ENCODE peak calls at places on chromosomes 1 and 21, in seven cellular contexts. I is ovary; E is PC-3; S is naive thymus-derived CD4-positive, alpha-beta T cell; G is CD8-positive, alpha-beta memory T cell; F is uterus; H is effector memory CD4-positive, alpha-beta T cell. L is an unnamed sample.

GRCh38 chr1:214296860-214297699 is 16.1 kb downstream of the SMYD2 start:
- DNase-seq in G (no peak), H (no peak), S (no peak), F (no peak), E (peak), I (no peak), L (no peak)

GRCh38 chr1:46131727-46132528 is 501 bp downstream of the PIK3R3 start:
- DNase-seq in H (no peak), E (peak), I (peak), S (peak), F (no peak), G (peak), L (no peak)

GRCh38 chr1:168665975-168666374 is 63.0 kb downstream of the DPT start:
- DNase-seq in F (no peak), H (no peak), S (no peak), G (no peak), E (no peak), I (no peak), L (no peak)

GRCh38 chr1:69540052-69540451 is 27.7 kb upstream of the LRRC7 start:
- DNase-seq in E (no peak), G (no peak), I (no peak), F (no peak), S (no peak), H (no peak), L (no peak)

GRCh38 chr1:101174722-101175121 is 62.1 kb upstream of the S1PR1 start:
- DNase-seq in F (no peak), I (no peak), E (peak), H (no peak), S (no peak), G (no peak), L (no peak)

GRCh38 chr1:172180886-172181285 is 239.6 kb upstream of the C1orf105 start:
- DNase-seq in G (peak), H (no peak), F (peak), E (no peak), S (peak), I (peak), L (peak)

GRCh38 chr1:100773444-100773843 is 53.9 kb downstream of the VCAM1 start:
- DNase-seq in G (no peak), F (no peak), H (no peak), E (no peak), I (no peak), S (no peak), L (no peak)

GRCh38 chr21:15034126-15034848 is 30.5 kb downstream of the NRIP1 start:
- DNase-seq in I (no peak), F (no peak), S (no peak), E (peak), H (no peak), G (no peak), L (no peak)

GRCh38 chr1:119859647-119860046 is 36.7 kb downstream of the ADAM30 start:
- DNase-seq in S (no peak), E (peak), H (no peak), I (no peak), G (no peak), F (no peak), L (no peak)

GRCh38 chr1:115829023-115829674 is 11.8 kb downstream of the NHLH2 start:
- DNase-seq in F (peak), G (no peak), I (no peak), H (no peak), S (no peak), E (peak), L (no peak)

GRCh38 chr1:36884801-36885200 is 149.5 kb downstream of the GRIK3 start:
- DNase-seq in F (no peak), E (no peak), G (no peak), S (no peak), H (no peak), I (no peak), L (no peak)

GRCh38 chr1:43688594-43689000 is 18.7 kb upstream of the ST3GAL3 start:
- DNase-seq in E (peak), S (no peak), I (no peak), F (no peak), H (no peak), G (no peak), L (no peak)

GRCh38 chr21:35220301-35220700 is 171.2 kb upstream of the RUNX1 start:
- DNase-seq in E (no peak), S (no peak), H (no peak), I (no peak), F (no peak), G (no peak), L (no peak)

GRCh38 chr1:11534846-11535245 is 55.9 kb downstream of the DISP3 start:
- DNase-seq in E (no peak), F (no peak), G (no peak), S (no peak), H (no peak), I (no peak), L (no peak)

GRCh38 chr1:182340233-182341058 is 51.1 kb downstream of the GLUL start:
- DNase-seq in F (peak), G (no peak), E (no peak), I (no peak), H (no peak), S (no peak), L (no peak)

GRCh38 chr1:186474208-186474607 is 13.3 kb upstream of the PDC start:
- DNase-seq in I (no peak), G (no peak), E (peak), S (no peak), F (no peak), H (no peak), L (no peak)

GRCh38 chr1:50735443-50735842 is 224.6 kb downstream of the FAF1 start:
- DNase-seq in H (no peak), S (no peak), G (no peak), I (no peak), F (no peak), E (peak), L (no peak)

GRCh38 chr21:41316641-41317392 is at the start of gene FAM3B:
- DNase-seq in F (no peak), I (no peak), E (no peak), S (no peak), H (no peak), G (no peak), L (no peak)

GRCh38 chr1:160163612-160164011 is 12.2 kb downstream of the ATP1A4 start:
- DNase-seq in S (no peak), G (no peak), I (no peak), E (peak), H (no peak), F (no peak), L (no peak)

GRCh38 chr1:109186704-109187071 is 27.0 kb upstream of the SARS1 start:
- DNase-seq in G (no peak), F (peak), H (no peak), I (peak), S (no peak), E (no peak), L (peak)

GRCh38 chr1:11708554-11709350 is 17.2 kb downstream of the DRAXIN start:
- DNase-seq in E (peak), S (no peak), I (no peak), G (no peak), F (no peak), H (no peak), L (no peak)

GRCh38 chr1:99662581-99663208 is 16.8 kb downstream of the PALMD start:
- DNase-seq in I (peak), E (peak), F (peak), H (no peak), G (no peak), S (no peak), L (peak)

GRCh38 chr1:53339736-53340385 is 12.0 kb upstream of the LRP8 start:
- DNase-seq in H (no peak), F (no peak), G (no peak), I (no peak), E (no peak), S (no peak), L (no peak)

GRCh38 chr1:9275567-9276034 is 17.1 kb upstream of the SPSB1 start:
- DNase-seq in G (no peak), I (no peak), F (no peak), H (no peak), S (no peak), E (peak), L (peak)

GRCh38 chr1:206001476-206001888 is 1.7 kb downstream of the RAB7B start:
- DNase-seq in F (peak), H (no peak), I (no peak), G (no peak), E (peak), S (no peak), L (peak)

GRCh38 chr1:221868894-221869293 is 127.0 kb upstream of the DUSP10 start:
- DNase-seq in H (no peak), G (no peak), E (peak), F (no peak), I (no peak), S (no peak), L (no peak)

GRCh38 chr1:228272331-228272791 is 64.5 kb downstream of the OBSCN start:
- DNase-seq in E (no peak), I (no peak), S (no peak), H (no peak), G (no peak), F (no peak), L (peak)

GRCh38 chr1:45815667-45816458 is 12.5 kb downstream of the MAST2 start:
- DNase-seq in G (no peak), E (peak), H (no peak), I (no peak), F (no peak), S (no peak), L (no peak)

GRCh38 chr1:244102471-244102870 is 51.4 kb downstream of the ZBTB18 start:
- DNase-seq in I (no peak), G (no peak), S (no peak), H (no peak), E (no peak), F (no peak), L (no peak)

GRCh38 chr1:245604979-245605378 is 450.2 kb downstream of the KIF26B start:
- DNase-seq in I (no peak), H (no peak), F (no peak), E (no peak), S (no peak), G (no peak), L (no peak)

GRCh38 chr1:107787299-107787698 is 177.7 kb downstream of the VAV3 start:
- DNase-seq in S (no peak), E (no peak), F (no peak), I (no peak), G (peak), H (no peak), L (no peak)

DNA sequence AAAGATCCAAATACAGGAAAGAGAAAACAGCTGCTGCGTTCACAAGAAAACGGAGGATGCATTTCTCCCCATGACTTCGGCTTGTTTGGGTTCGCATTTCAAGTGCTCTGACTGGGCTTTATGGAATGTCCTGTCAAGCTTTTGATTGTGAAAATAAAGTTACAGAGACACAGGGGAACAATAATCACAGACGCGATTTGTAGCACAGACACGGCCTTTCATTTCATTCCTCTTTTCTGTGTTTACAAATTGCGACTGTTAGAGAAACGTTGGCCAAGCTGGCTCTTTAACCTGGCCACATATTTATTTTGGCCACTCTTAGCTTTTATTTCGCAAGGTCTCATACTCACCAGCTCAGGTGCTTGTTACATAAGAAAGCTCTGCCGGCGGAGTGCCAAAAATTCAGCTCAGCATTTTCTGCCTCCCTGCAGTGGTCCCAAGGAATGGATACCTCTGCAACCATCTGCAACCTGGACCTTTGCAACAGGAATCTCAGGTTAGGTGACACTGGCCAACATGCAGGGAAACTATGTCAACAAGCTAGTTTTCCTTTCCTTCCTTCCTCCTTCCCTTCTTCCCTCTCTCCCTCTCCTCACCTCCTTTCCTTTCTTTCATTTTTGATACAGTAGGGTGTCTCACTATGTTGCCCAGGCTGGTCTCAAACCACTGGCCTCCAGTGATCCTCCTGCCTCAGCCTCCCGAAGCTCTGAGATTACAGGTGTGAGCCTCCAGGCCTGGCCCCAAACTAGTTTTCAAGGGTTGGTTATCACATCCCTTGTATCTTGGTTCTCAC is 58.2 kb upstream of the SLC45A1 start:
- DNase-seq in H (no peak), E (peak), I (peak), F (peak), G (no peak), S (no peak), L (peak)
- H3K4me3 ChIP-seq in H (no peak), E (peak), I (no peak), F (no peak), G (no peak), S (no peak), L (peak)

GRCh38 chr1:156859523-156860112 is 701 bp upstream of the INSRR start:
- DNase-seq in S (peak), G (peak), H (no peak), F (peak), E (peak), I (no peak), L (no peak)

GRCh38 chr1:156862602-156863599 is 2.2 kb downstream of the NTRK1 start:
- DNase-seq in G (no peak), H (no peak), I (no peak), E (no peak), F (no peak), S (no peak), L (no peak)

GRCh38 chr1:156860113-156860638 is 489 bp upstream of the NTRK1 start:
- DNase-seq in S (peak), F (peak), H (peak), G (peak), E (peak), I (no peak), L (peak)

GRCh38 chr1:156858959-156859522 is at the start of gene INSRR:
- DNase-seq in S (no peak), F (peak), E (no peak), G (no peak), H (no peak), I (no peak), L (no peak)

DNA sequence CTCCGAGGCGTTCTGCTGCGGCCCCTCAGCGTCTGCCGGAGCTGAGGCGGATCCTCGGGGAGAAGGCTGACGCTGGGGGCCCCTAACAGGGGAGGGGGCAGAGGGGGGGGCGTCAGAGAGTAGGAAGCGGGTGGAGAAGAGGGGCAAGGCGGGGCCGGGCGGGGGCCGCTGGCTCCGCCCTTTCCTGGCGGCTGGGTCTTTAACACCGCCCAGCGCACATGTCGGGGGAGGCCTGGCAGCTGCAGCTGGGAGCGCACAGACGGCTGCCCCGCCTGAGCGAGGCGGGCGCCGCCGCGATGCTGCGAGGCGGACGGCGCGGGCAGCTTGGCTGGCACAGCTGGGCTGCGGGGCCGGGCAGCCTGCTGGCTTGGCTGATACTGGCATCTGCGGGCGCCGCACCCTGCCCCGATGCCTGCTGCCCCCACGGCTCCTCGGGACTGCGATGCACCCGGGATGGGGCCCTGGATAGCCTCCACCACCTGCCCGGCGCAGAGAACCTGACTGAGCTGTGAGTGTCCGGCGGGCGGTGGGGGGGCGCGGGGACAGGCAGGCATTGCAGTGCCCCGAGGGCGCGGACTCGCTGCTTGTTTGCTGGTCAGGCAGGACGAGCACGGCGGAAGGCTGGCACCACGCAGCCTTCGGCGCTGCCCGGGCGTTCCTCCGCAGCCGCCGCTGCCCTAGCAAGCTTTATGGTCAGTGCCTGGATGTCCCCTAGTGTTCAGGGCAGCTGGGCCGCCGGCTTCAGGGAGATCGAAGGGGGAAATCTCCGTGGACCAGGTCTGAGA is at the start of gene NTRK1:
- DNase-seq in F (peak), E (peak), I (no peak), S (peak), G (peak), H (peak), L (peak)
- H3K4me3 ChIP-seq in F (peak), E (peak), I (peak), S (peak), G (peak), H (peak), L (peak)

DNA sequence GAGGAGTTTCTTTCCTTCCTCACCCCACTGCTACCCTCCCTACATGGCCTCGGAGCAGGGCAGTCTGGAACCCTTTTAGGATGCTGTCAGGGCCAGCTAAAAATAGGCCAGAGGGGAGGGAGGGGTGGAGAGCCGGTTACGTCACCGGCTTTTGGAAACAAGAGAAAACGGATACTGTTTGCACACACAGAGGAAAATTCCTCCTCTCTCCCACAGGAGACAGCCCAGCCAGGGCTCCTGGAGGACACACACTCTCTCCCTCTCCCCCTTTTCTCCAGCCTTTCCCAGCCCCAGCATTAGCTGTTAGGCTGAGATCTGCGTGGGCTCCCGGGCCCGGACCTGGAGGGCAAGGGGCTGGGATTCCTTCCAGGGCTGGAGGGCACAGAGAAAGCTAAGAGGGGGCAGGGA is 20.0 kb upstream of the ALDH4A1 start:
- DNase-seq in H (no peak), G (no peak), F (peak), E (peak), S (no peak), I (peak), L (peak)
- H3K4me3 ChIP-seq in H (no peak), G (no peak), F (no peak), E (peak), S (no peak), I (no peak), L (peak)

GRCh38 chr1:23422313-23422877 is 2.2 kb downstream of the TCEA3 start:
- DNase-seq in H (no peak), G (peak), I (peak), S (peak), F (peak), E (peak), L (peak)
- H3K4me3 ChIP-seq in H (peak), G (peak), I (no peak), S (peak), F (no peak), E (peak), L (peak)

GRCh38 chr1:167460836-167461235 is 57.5 kb downstream of the CD247 start:
- DNase-seq in H (no peak), S (peak), F (no peak), G (peak), I (no peak), E (no peak), L (no peak)
- H3K4me3 ChIP-seq in H (no peak), S (no peak), F (no peak), G (no peak), I (no peak), E (no peak), L (no peak)